ENCODE peak calls at places on chromosomes 5 and 9, in five cellular contexts. One of them, this sample, is unnamed.

GRCh38 chr9:135349212-135349962 is 130.2 kb upstream of the PPP1R26 start:
- DNase-seq in NT2/D1: no peak
- DNase-seq in stimulated activated naive CD4-positive, alpha-beta T cell: no peak
- DNase-seq in GM20000: no peak
- DNase-seq in NCI-H69: no peak
- DNase-seq in this sample: no peak

GRCh38 chr5:39934830-39935229 is 510.1 kb upstream of the DAB2 start:
- DNase-seq in NT2/D1: no peak
- DNase-seq in stimulated activated naive CD4-positive, alpha-beta T cell: no peak
- DNase-seq in GM20000: no peak
- DNase-seq in NCI-H69: no peak
- DNase-seq in this sample: no peak

GRCh38 chr9:76810377-76810957 is 46.2 kb downstream of the PCA3 start:
- DNase-seq in NT2/D1: peak
- DNase-seq in stimulated activated naive CD4-positive, alpha-beta T cell: no peak
- DNase-seq in GM20000: peak
- DNase-seq in NCI-H69: peak
- DNase-seq in this sample: no peak

GRCh38 chr5:153533546-153533945 is 43.1 kb downstream of the GRIA1 start:
- DNase-seq in NT2/D1: no peak
- DNase-seq in stimulated activated naive CD4-positive, alpha-beta T cell: no peak
- DNase-seq in GM20000: no peak
- DNase-seq in NCI-H69: no peak
- DNase-seq in this sample: no peak

GRCh38 chr5:116343961-116344360 is 230.7 kb downstream of the SEMA6A start:
- DNase-seq in NT2/D1: peak
- DNase-seq in stimulated activated naive CD4-positive, alpha-beta T cell: no peak
- DNase-seq in GM20000: no peak
- DNase-seq in NCI-H69: peak
- DNase-seq in this sample: no peak

GRCh38 chr5:125349432-125349831 is 603.0 kb upstream of the ZNF608 start:
- DNase-seq in NT2/D1: peak
- DNase-seq in stimulated activated naive CD4-positive, alpha-beta T cell: no peak
- DNase-seq in GM20000: no peak
- DNase-seq in NCI-H69: peak
- DNase-seq in this sample: peak

GRCh38 chr5:165457854-165458481 is 1952.5 kb downstream of the MAT2B start:
- DNase-seq in NT2/D1: peak
- DNase-seq in stimulated activated naive CD4-positive, alpha-beta T cell: no peak
- DNase-seq in GM20000: no peak
- DNase-seq in NCI-H69: peak
- DNase-seq in this sample: no peak

GRCh38 chr9:134048582-134048968 is 19.3 kb downstream of the BRD3 start:
- DNase-seq in NT2/D1: no peak
- DNase-seq in stimulated activated naive CD4-positive, alpha-beta T cell: no peak
- DNase-seq in GM20000: no peak
- DNase-seq in NCI-H69: no peak
- DNase-seq in this sample: no peak

GRCh38 chr9:130895481-130896232 is 955 bp downstream of the QRFP start:
- DNase-seq in NT2/D1: no peak
- DNase-seq in stimulated activated naive CD4-positive, alpha-beta T cell: no peak
- DNase-seq in GM20000: no peak
- DNase-seq in NCI-H69: no peak
- DNase-seq in this sample: no peak

GRCh38 chr9:123568691-123569342 is 212.8 kb downstream of the CRB2 start:
- DNase-seq in NT2/D1: no peak
- DNase-seq in stimulated activated naive CD4-positive, alpha-beta T cell: no peak
- DNase-seq in GM20000: no peak
- DNase-seq in NCI-H69: peak
- DNase-seq in this sample: no peak

GRCh38 chr5:126100767-126101166 is 322.4 kb upstream of the GRAMD2B start:
- DNase-seq in NT2/D1: no peak
- DNase-seq in stimulated activated naive CD4-positive, alpha-beta T cell: no peak
- DNase-seq in GM20000: no peak
- DNase-seq in NCI-H69: no peak
- DNase-seq in this sample: no peak

GRCh38 chr9:459491-460444 is 245.1 kb downstream of the DOCK8 start:
- DNase-seq in NT2/D1: no peak
- DNase-seq in stimulated activated naive CD4-positive, alpha-beta T cell: no peak
- DNase-seq in GM20000: no peak
- DNase-seq in NCI-H69: no peak
- DNase-seq in this sample: no peak

GRCh38 chr5:135262364-135262763 is 136.7 kb downstream of the MACROH2A1 start:
- DNase-seq in NT2/D1: no peak
- DNase-seq in stimulated activated naive CD4-positive, alpha-beta T cell: no peak
- DNase-seq in GM20000: no peak
- DNase-seq in NCI-H69: no peak
- DNase-seq in this sample: no peak

GRCh38 chr9:97237311-97237786 is 70.1 kb upstream of the CCDC180 start:
- DNase-seq in NT2/D1: no peak
- DNase-seq in stimulated activated naive CD4-positive, alpha-beta T cell: no peak
- DNase-seq in GM20000: no peak
- DNase-seq in NCI-H69: peak
- DNase-seq in this sample: no peak

GRCh38 chr5:83925321-83925877 is 204.7 kb upstream of the HAPLN1 start:
- DNase-seq in NT2/D1: no peak
- DNase-seq in stimulated activated naive CD4-positive, alpha-beta T cell: no peak
- DNase-seq in GM20000: no peak
- DNase-seq in NCI-H69: no peak
- DNase-seq in this sample: no peak

GRCh38 chr9:70049236-70049635 is 5.6 kb downstream of the MAMDC2 start:
- DNase-seq in NT2/D1: no peak
- DNase-seq in stimulated activated naive CD4-positive, alpha-beta T cell: no peak
- DNase-seq in GM20000: no peak
- DNase-seq in NCI-H69: peak
- DNase-seq in this sample: no peak

GRCh38 chr5:172879434-172879828 is 45.4 kb downstream of the ERGIC1 start:
- DNase-seq in NT2/D1: no peak
- DNase-seq in stimulated activated naive CD4-positive, alpha-beta T cell: no peak
- DNase-seq in GM20000: no peak
- DNase-seq in NCI-H69: no peak
- DNase-seq in this sample: no peak

GRCh38 chr9:93644397-93645088 is 68.2 kb downstream of the PHF2 start:
- DNase-seq in NT2/D1: no peak
- DNase-seq in stimulated activated naive CD4-positive, alpha-beta T cell: no peak
- DNase-seq in GM20000: no peak
- DNase-seq in NCI-H69: no peak
- DNase-seq in this sample: no peak

GRCh38 chr5:1232780-1233179 is 7.6 kb downstream of the SLC6A18 start:
- DNase-seq in NT2/D1: no peak
- DNase-seq in stimulated activated naive CD4-positive, alpha-beta T cell: no peak
- DNase-seq in GM20000: no peak
- DNase-seq in NCI-H69: no peak
- DNase-seq in this sample: no peak

GRCh38 chr9:133383438-133383837 is 7.3 kb downstream of the STKLD1 start:
- DNase-seq in NT2/D1: no peak
- DNase-seq in stimulated activated naive CD4-positive, alpha-beta T cell: no peak
- DNase-seq in GM20000: no peak
- DNase-seq in NCI-H69: no peak
- DNase-seq in this sample: no peak

GRCh38 chr5:147578228-147579024 is 68.6 kb upstream of the DPYSL3 start:
- DNase-seq in NT2/D1: peak
- DNase-seq in stimulated activated naive CD4-positive, alpha-beta T cell: no peak
- DNase-seq in GM20000: peak
- DNase-seq in NCI-H69: peak
- DNase-seq in this sample: no peak

GRCh38 chr9:5518937-5519319 is 8.6 kb downstream of the PDCD1LG2 start:
- DNase-seq in NT2/D1: no peak
- DNase-seq in stimulated activated naive CD4-positive, alpha-beta T cell: no peak
- DNase-seq in GM20000: no peak
- DNase-seq in NCI-H69: no peak
- DNase-seq in this sample: no peak

GRCh38 chr9:118059520-118060278 is 355.5 kb downstream of the TLR4 start:
- DNase-seq in NT2/D1: peak
- DNase-seq in stimulated activated naive CD4-positive, alpha-beta T cell: no peak
- DNase-seq in GM20000: no peak
- DNase-seq in NCI-H69: peak
- DNase-seq in this sample: no peak

GRCh38 chr9:117354997-117355396 is 59.9 kb downstream of the ASTN2 start:
- DNase-seq in NT2/D1: no peak
- DNase-seq in stimulated activated naive CD4-positive, alpha-beta T cell: no peak
- DNase-seq in GM20000: no peak
- DNase-seq in NCI-H69: no peak
- DNase-seq in this sample: no peak

GRCh38 chr5:139745121-139745799 is 50.3 kb upstream of the PSD2 start:
- DNase-seq in NT2/D1: no peak
- DNase-seq in stimulated activated naive CD4-positive, alpha-beta T cell: no peak
- DNase-seq in GM20000: no peak
- DNase-seq in NCI-H69: peak
- DNase-seq in this sample: no peak